ENCODE peak calls at places on chromosome 10, in seven cellular contexts. Q, H, E, M, I, O and X are unnamed samples.

GRCh38 chr10:88244781-88245350 is 338.3 kb downstream of the RNLS start:
- DNase-seq in E (no peak), M (no peak), I (no peak), Q (no peak), O (no peak), H (no peak), X (no peak)

GRCh38 chr10:122981066-122981464 is 864 bp downstream of the PSTK start:
- DNase-seq in H (peak; percentile 37), I (no peak), M (no peak), E (peak; percentile 28), O (no peak), Q (peak; percentile 68), X (no peak)

GRCh38 chr10:36542493-36542892 is 582.9 kb upstream of the ANKRD30A start:
- DNase-seq in M (no peak), I (no peak), H (no peak), Q (no peak), O (no peak), E (no peak), X (no peak)

GRCh38 chr10:50420166-50420565 is 168.8 kb upstream of the ASAH2 start:
- DNase-seq in E (no peak), O (no peak), I (no peak), H (no peak), M (no peak), Q (no peak), X (no peak)

GRCh38 chr10:35925511-35925910 is 283.4 kb upstream of the FZD8 start:
- DNase-seq in M (no peak), H (no peak), Q (no peak), E (no peak), I (no peak), O (no peak), X (no peak)

GRCh38 chr10:21278491-21279216 is 246.8 kb downstream of the SKIDA1 start:
- DNase-seq in I (peak; percentile 93), M (peak; percentile 86), Q (peak; percentile 92), O (peak; percentile 28), H (peak; percentile 39), E (peak; percentile 48), X (peak; percentile 34)

GRCh38 chr10:97058521-97058920 is 127.2 kb downstream of the SLIT1 start:
- DNase-seq in I (no peak), O (no peak), Q (no peak), E (no peak), M (peak; percentile 43), H (no peak), X (no peak)

GRCh38 chr10:109866168-109866994 is 56.9 kb downstream of the XPNPEP1 start:
- DNase-seq in I (peak; percentile 52), E (no peak), Q (no peak), H (no peak), O (no peak), M (no peak), X (no peak)

GRCh38 chr10:14658331-14659122 is 116.2 kb downstream of the FAM107B start:
- DNase-seq in I (no peak), Q (peak; percentile 80), M (no peak), E (no peak), O (no peak), H (no peak), X (peak; percentile 61)

GRCh38 chr10:121373411-121373810 is 224.8 kb downstream of the FGFR2 start:
- DNase-seq in O (no peak), Q (no peak), E (no peak), I (no peak), H (no peak), M (no peak), X (no peak)

GRCh38 chr10:110364531-110364937 is 59.8 kb upstream of the SMNDC1 start:
- DNase-seq in O (no peak), M (no peak), E (no peak), I (no peak), H (no peak), Q (no peak), X (no peak)

GRCh38 chr10:5659702-5660528 is 6.5 kb downstream of the ASB13 start:
- DNase-seq in M (no peak), I (no peak), Q (peak; percentile 27), O (no peak), H (peak; percentile 86), E (peak; percentile 64), X (no peak)

GRCh38 chr10:74598891-74599566 is 227.4 kb upstream of the KAT6B start:
- DNase-seq in H (no peak), Q (no peak), M (no peak), O (no peak), I (no peak), E (no peak), X (peak; percentile 54)

GRCh38 chr10:78038105-78038504 is 4.4 kb downstream of the RPS24 start:
- DNase-seq in Q (no peak), E (no peak), H (no peak), I (no peak), O (no peak), M (no peak), X (no peak)

GRCh38 chr10:109895095-109895818 is 28.1 kb downstream of the XPNPEP1 start:
- DNase-seq in M (no peak), H (no peak), I (peak; percentile 74), E (no peak), O (no peak), Q (peak; percentile 67), X (no peak)

GRCh38 chr10:13038346-13038745 is 36.8 kb upstream of the CCDC3 start:
- DNase-seq in H (no peak), O (no peak), Q (no peak), I (no peak), E (no peak), M (no peak), X (no peak)